ENCODE peak calls at places on chromosomes 7 and 10, in ten cellular contexts. P is PC-9, K is K562, T is H9, W is A549, V is mesenchymal stem cell, D is fibroblast of lung, O is hepatocyte, F is mammary epithelial cell, G is IMR-90. H is an unnamed sample.

GRCh38 chr7:55348502-55348901 is 16.6 kb upstream of the LANCL2 start:
- DNase-seq in P (peak), K (no peak), T (no peak), W (no peak), V (no peak), D (peak), O (no peak), F (peak), G (peak), H (peak)

GRCh38 chr7:6513541-6513940 is 37.7 kb downstream of the GRID2IP start:
- DNase-seq in P (no peak), K (no peak), T (no peak), W (no peak), V (no peak), D (no peak), O (no peak), F (no peak), G (no peak), H (no peak)

GRCh38 chr10:97515260-97515978 is 16.7 kb downstream of the UBTD1 start:
- DNase-seq in P (no peak), K (no peak), T (no peak), W (no peak), V (no peak), D (no peak), O (no peak), F (no peak), G (no peak), H (no peak)

GRCh38 chr7:150324366-150324961 is 1.1 kb upstream of the ACTR3C start:
- DNase-seq in P (no peak), K (peak), T (no peak), W (no peak), V (no peak), D (no peak), O (peak), F (no peak), G (peak), H (no peak)

GRCh38 chr7:129225206-129225930 is 538 bp downstream of the AHCYL2 start:
- DNase-seq in P (no peak), K (peak), T (peak), W (peak), V (peak), D (peak), O (peak), F (peak), G (peak), H (peak)

GRCh38 chr7:151132461-151133205 is 34.9 kb downstream of the GBX1 start:
- DNase-seq in P (no peak), K (no peak), T (no peak), W (no peak), V (no peak), D (no peak), O (no peak), F (no peak), G (no peak), H (no peak)

GRCh38 chr7:144090667-144091066 is 4.6 kb downstream of the OR2A12 start:
- DNase-seq in P (no peak), K (no peak), T (no peak), W (no peak), V (no peak), D (no peak), O (no peak), F (no peak), G (no peak), H (no peak)

GRCh38 chr7:9013940-9014339 is 580.5 kb downstream of the NXPH1 start:
- DNase-seq in P (no peak), K (no peak), T (peak), W (no peak), V (no peak), D (no peak), O (no peak), F (no peak), G (no peak), H (no peak)

GRCh38 chr10:81104494-81104893 is 566.8 kb downstream of the SH2D4B start:
- DNase-seq in P (no peak), K (no peak), T (no peak), W (no peak), V (no peak), D (no peak), O (no peak), F (no peak), G (no peak), H (no peak)

GRCh38 chr10:73815719-73816030 is 4.3 kb upstream of the NDST2 start:
- DNase-seq in P (no peak), K (no peak), T (no peak), W (no peak), V (no peak), D (no peak), O (no peak), F (no peak), G (no peak), H (no peak)

GRCh38 chr7:52696183-52696582 is 339.2 kb upstream of the POM121L12 start:
- DNase-seq in P (no peak), K (no peak), T (no peak), W (no peak), V (no peak), D (no peak), O (no peak), F (no peak), G (no peak), H (no peak)

GRCh38 chr10:8581521-8582225 is 527.2 kb downstream of the GATA3 start:
- DNase-seq in P (peak), K (no peak), T (no peak), W (no peak), V (no peak), D (no peak), O (no peak), F (no peak), G (no peak), H (no peak)

GRCh38 chr10:10774416-10774815 is 243.3 kb upstream of the CELF2 start:
- DNase-seq in P (no peak), K (no peak), T (no peak), W (no peak), V (no peak), D (no peak), O (no peak), F (no peak), G (no peak), H (no peak)

GRCh38 chr7:1697499-1698125 is 27.5 kb downstream of the ELFN1 start:
- DNase-seq in P (no peak), K (no peak), T (peak), W (no peak), V (no peak), D (no peak), O (no peak), F (no peak), G (no peak), H (no peak)

GRCh38 chr7:138902156-138902555 is 79.0 kb downstream of the KIAA1549 start:
- DNase-seq in P (no peak), K (no peak), T (no peak), W (no peak), V (no peak), D (no peak), O (no peak), F (no peak), G (no peak), H (no peak)

GRCh38 chr7:33832326-33832725 is 73.0 kb upstream of the BMPER start:
- DNase-seq in P (no peak), K (no peak), T (no peak), W (no peak), V (no peak), D (no peak), O (no peak), F (no peak), G (no peak), H (peak)

GRCh38 chr7:28433604-28434254 is 21.4 kb downstream of the CREB5 start:
- DNase-seq in P (no peak), K (no peak), T (peak), W (no peak), V (peak), D (peak), O (peak), F (no peak), G (peak), H (peak)

GRCh38 chr7:1096156-1097119 is 8.5 kb downstream of the GPER1 start:
- DNase-seq in P (no peak), K (no peak), T (no peak), W (no peak), V (no peak), D (no peak), O (peak), F (no peak), G (no peak), H (no peak)

GRCh38 chr7:954330-955238 is at the start of gene ADAP1:
- DNase-seq in P (no peak), K (peak), T (peak), W (peak), V (peak), D (peak), O (peak), F (peak), G (peak), H (peak)

GRCh38 chr7:140079121-140079536 is 16.4 kb upstream of the PARP12 start:
- DNase-seq in P (no peak), K (peak), T (peak), W (peak), V (peak), D (peak), O (peak), F (peak), G (peak), H (peak)

GRCh38 chr7:150737265-150738055 is at the start of gene GIMAP5:
- DNase-seq in P (no peak), K (no peak), T (no peak), W (no peak), V (no peak), D (no peak), O (no peak), F (no peak), G (no peak), H (no peak)

GRCh38 chr10:124656113-124656490 is 88.1 kb downstream of the FAM53B start:
- DNase-seq in P (no peak), K (no peak), T (no peak), W (no peak), V (no peak), D (no peak), O (no peak), F (no peak), G (no peak), H (no peak)

GRCh38 chr7:80630611-80631010 is 7.8 kb upstream of the CD36 start:
- DNase-seq in P (no peak), K (no peak), T (no peak), W (no peak), V (peak), D (peak), O (peak), F (peak), G (peak), H (no peak)

GRCh38 chr10:95513941-95514392 is 47.2 kb downstream of the SORBS1 start:
- DNase-seq in P (no peak), K (no peak), T (no peak), W (peak), V (peak), D (peak), O (no peak), F (peak), G (peak), H (peak)

DNA sequence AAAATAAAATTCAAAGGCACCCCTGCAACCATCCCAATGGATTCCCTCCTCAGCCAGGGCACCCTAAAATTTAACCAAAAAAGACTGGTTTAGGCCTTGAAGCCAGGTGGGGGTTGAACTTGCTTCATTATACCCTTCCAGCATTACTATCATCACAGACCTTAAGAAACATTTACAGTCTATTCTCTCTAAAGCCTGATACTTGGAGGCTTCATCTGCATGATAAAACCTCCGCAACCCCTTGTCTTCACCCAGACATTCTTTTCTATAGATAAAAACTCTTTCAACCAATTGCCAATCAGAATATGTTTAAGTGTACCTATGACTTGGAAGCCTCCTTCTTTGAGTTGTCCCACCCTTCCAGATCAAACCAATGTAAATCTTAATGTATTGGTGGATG is 17.9 kb downstream of the AVL9 start:
- DNase-seq in P (no peak), K (no peak), T (no peak), W (no peak), V (no peak), D (no peak), O (no peak), F (no peak), G (no peak), H (no peak)
- H3K4me2 ChIP-seq in P (no peak), K (no peak), T (no peak), W (no peak), V (no peak), D (no peak), O (no peak), F (no peak), G (no peak), H (no peak)

DNA sequence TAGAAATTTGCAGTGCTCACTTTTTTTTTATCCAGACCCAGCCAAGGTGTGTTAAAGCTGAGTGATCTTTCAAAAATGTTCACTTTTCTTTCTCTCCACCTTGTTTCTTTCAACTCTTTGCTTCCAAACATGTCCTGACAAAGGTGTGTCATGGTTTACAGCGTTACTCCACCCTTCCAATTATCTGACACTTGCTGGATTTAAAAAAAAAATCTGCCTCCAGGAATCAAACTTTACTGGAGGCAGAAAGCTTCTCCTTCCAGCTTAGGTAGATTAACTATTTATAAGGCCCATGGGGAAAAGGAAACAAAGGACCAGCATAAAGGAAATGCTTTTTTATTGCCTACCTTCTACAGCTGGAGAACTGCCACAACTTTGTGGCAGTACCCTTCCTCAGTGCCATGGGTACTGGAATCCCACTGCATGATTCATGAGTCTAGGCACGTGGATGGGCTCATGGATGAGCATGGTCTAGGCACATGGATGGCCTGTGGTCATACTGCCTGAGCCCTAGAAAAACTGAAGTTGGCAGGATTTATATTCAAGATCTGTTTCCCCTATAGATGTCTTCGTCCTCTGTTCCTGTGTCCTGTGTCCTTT is at the start of gene COL17A1:
- DNase-seq in P (no peak), K (no peak), T (no peak), W (no peak), V (no peak), D (no peak), O (no peak), F (peak), G (no peak), H (no peak)
- H3K4me2 ChIP-seq in P (peak), K (no peak), T (no peak), W (no peak), V (no peak), D (no peak), O (peak), F (peak), G (no peak), H (no peak)

DNA sequence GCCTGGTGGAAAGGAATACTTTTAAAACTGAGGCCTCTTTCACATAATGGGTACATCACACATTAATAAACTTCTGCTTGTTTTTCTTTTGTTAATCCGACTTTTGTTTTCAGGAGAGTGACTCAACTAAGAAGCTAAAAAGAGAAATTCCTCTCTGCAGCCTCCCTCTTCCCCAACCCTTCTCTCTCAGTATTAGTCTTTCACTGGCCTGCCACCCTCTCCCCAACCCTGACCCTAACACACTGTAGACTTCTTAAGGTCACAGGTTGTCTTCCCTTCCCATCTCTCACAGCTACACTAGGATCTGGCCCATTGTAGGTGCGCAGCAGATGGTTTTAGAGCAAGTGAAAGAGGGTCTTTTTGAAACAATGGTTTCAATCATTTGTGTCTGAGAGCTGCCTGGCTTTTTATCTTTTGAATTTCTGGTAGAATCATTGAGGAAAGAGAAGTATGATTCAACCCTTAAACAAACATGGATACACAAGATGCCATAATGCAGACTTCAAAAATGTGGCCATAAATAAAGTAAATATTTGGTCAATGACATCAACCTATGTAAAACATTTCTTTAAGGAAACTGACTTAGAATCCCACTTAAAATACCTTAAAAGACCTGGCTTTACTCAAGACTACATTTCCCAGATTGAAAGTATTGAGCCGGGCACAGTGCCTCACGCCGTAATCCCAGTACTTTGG is 17.9 kb upstream of the FFAR4 start:
- DNase-seq in P (peak), K (no peak), T (no peak), W (peak), V (peak), D (peak), O (peak), F (no peak), G (peak), H (no peak)
- H3K4me2 ChIP-seq in P (peak), K (no peak), T (no peak), W (peak), V (no peak), D (no peak), O (no peak), F (no peak), G (peak), H (no peak)

GRCh38 chr10:127968659-127969058 is 61.8 kb downstream of the PTPRE start:
- DNase-seq in P (no peak), K (no peak), T (no peak), W (no peak), V (no peak), D (no peak), O (no peak), F (no peak), G (no peak), H (no peak)
- H3K4me2 ChIP-seq in P (no peak), K (no peak), T (no peak), W (no peak), V (no peak), D (no peak), O (no peak), F (no peak), G (no peak), H (no peak)

GRCh38 chr10:79440281-79440680 is 5.1 kb downstream of the ZCCHC24 start:
- DNase-seq in P (no peak), K (no peak), T (no peak), W (no peak), V (no peak), D (no peak), O (no peak), F (no peak), G (no peak), H (no peak)
- H3K4me2 ChIP-seq in P (peak), K (peak), T (no peak), W (peak), V (no peak), D (peak), O (no peak), F (no peak), G (peak), H (peak)